ENCODE peak calls at places on chromosomes 4 and X, in eight cellular contexts. One of them, this sample, is unnamed.
A peak's percentile ranks its signal among the peaks of the same experiment; 100 is the strongest.

GRCh38 chr4:10296730-10297129 is 160.5 kb downstream of the ZNF518B start:
- DNase-seq in GM20000: no peak
- DNase-seq in IMR-90: no peak
- DNase-seq in foreskin fibroblast: no peak
- DNase-seq in GM12865: no peak
- DNase-seq in suprapubic skin: no peak
- DNase-seq in fibroblast of pulmonary artery: peak; percentile 16
- DNase-seq in fibroblast of the aortic adventitia: peak; percentile 57
- DNase-seq in this sample: no peak

GRCh38 chrX:125202486-125203378 is 116.9 kb upstream of the TEX13C start:
- DNase-seq in GM20000: no peak
- DNase-seq in IMR-90: no peak
- DNase-seq in foreskin fibroblast: no peak
- DNase-seq in GM12865: no peak
- DNase-seq in suprapubic skin: no peak
- DNase-seq in fibroblast of pulmonary artery: no peak
- DNase-seq in fibroblast of the aortic adventitia: no peak
- DNase-seq in this sample: no peak

GRCh38 chr4:162849922-162850321 is 316.8 kb downstream of the NAF1 start:
- DNase-seq in GM20000: no peak
- DNase-seq in IMR-90: no peak
- DNase-seq in foreskin fibroblast: no peak
- DNase-seq in GM12865: no peak
- DNase-seq in suprapubic skin: no peak
- DNase-seq in fibroblast of pulmonary artery: no peak
- DNase-seq in fibroblast of the aortic adventitia: no peak
- DNase-seq in this sample: no peak

GRCh38 chr4:15348695-15349094 is 79.1 kb upstream of the C1QTNF7 start:
- DNase-seq in GM20000: no peak
- DNase-seq in IMR-90: no peak
- DNase-seq in foreskin fibroblast: no peak
- DNase-seq in GM12865: no peak
- DNase-seq in suprapubic skin: no peak
- DNase-seq in fibroblast of pulmonary artery: no peak
- DNase-seq in fibroblast of the aortic adventitia: no peak
- DNase-seq in this sample: no peak

GRCh38 chr4:144302704-144303536 is 162.4 kb upstream of the GYPA start:
- DNase-seq in GM20000: no peak
- DNase-seq in IMR-90: no peak
- DNase-seq in foreskin fibroblast: no peak
- DNase-seq in GM12865: no peak
- DNase-seq in suprapubic skin: no peak
- DNase-seq in fibroblast of pulmonary artery: no peak
- DNase-seq in fibroblast of the aortic adventitia: no peak
- DNase-seq in this sample: no peak

GRCh38 chr4:83335691-83336090 is 1.0 kb upstream of the HPSE start:
- DNase-seq in GM20000: no peak
- DNase-seq in IMR-90: no peak
- DNase-seq in foreskin fibroblast: no peak
- DNase-seq in GM12865: no peak
- DNase-seq in suprapubic skin: no peak
- DNase-seq in fibroblast of pulmonary artery: no peak
- DNase-seq in fibroblast of the aortic adventitia: no peak
- DNase-seq in this sample: no peak

GRCh38 chrX:17930850-17931249 is 69.8 kb upstream of the RAI2 start:
- DNase-seq in GM20000: no peak
- DNase-seq in IMR-90: no peak
- DNase-seq in foreskin fibroblast: no peak
- DNase-seq in GM12865: no peak
- DNase-seq in suprapubic skin: no peak
- DNase-seq in fibroblast of pulmonary artery: no peak
- DNase-seq in fibroblast of the aortic adventitia: no peak
- DNase-seq in this sample: no peak

GRCh38 chrX:80181079-80181478 is 166.5 kb downstream of the TBX22 start:
- DNase-seq in GM20000: no peak
- DNase-seq in IMR-90: no peak
- DNase-seq in foreskin fibroblast: no peak
- DNase-seq in GM12865: no peak
- DNase-seq in suprapubic skin: no peak
- DNase-seq in fibroblast of pulmonary artery: no peak
- DNase-seq in fibroblast of the aortic adventitia: peak; percentile 1
- DNase-seq in this sample: no peak

GRCh38 chr4:13537832-13538177 is 6.5 kb downstream of the NKX3-2 start:
- DNase-seq in GM20000: no peak
- DNase-seq in IMR-90: no peak
- DNase-seq in foreskin fibroblast: no peak
- DNase-seq in GM12865: no peak
- DNase-seq in suprapubic skin: no peak
- DNase-seq in fibroblast of pulmonary artery: no peak
- DNase-seq in fibroblast of the aortic adventitia: no peak
- DNase-seq in this sample: peak; percentile 24

GRCh38 chr4:79947386-79947785 is 125.6 kb downstream of the ANTXR2 start:
- DNase-seq in GM20000: no peak
- DNase-seq in IMR-90: no peak
- DNase-seq in foreskin fibroblast: no peak
- DNase-seq in GM12865: no peak
- DNase-seq in suprapubic skin: no peak
- DNase-seq in fibroblast of pulmonary artery: no peak
- DNase-seq in fibroblast of the aortic adventitia: no peak
- DNase-seq in this sample: no peak

GRCh38 chr4:5785806-5786680 is 75.0 kb downstream of the EVC start:
- DNase-seq in GM20000: no peak
- DNase-seq in IMR-90: peak; percentile 92
- DNase-seq in foreskin fibroblast: peak; percentile 76
- DNase-seq in GM12865: no peak
- DNase-seq in suprapubic skin: peak; percentile 13
- DNase-seq in fibroblast of pulmonary artery: peak; percentile 79
- DNase-seq in fibroblast of the aortic adventitia: peak; percentile 92
- DNase-seq in this sample: no peak

GRCh38 chr4:137421796-137422195 is 110.5 kb downstream of the PCDH18 start:
- DNase-seq in GM20000: no peak
- DNase-seq in IMR-90: peak; percentile 55
- DNase-seq in foreskin fibroblast: peak; percentile 52
- DNase-seq in GM12865: no peak
- DNase-seq in suprapubic skin: no peak
- DNase-seq in fibroblast of pulmonary artery: no peak
- DNase-seq in fibroblast of the aortic adventitia: no peak
- DNase-seq in this sample: no peak

GRCh38 chr4:98996056-98996941 is 778 bp downstream of the METAP1 start:
- DNase-seq in GM20000: peak; percentile 42
- DNase-seq in IMR-90: peak; percentile 55
- DNase-seq in foreskin fibroblast: peak; percentile 26
- DNase-seq in GM12865: peak; percentile 46
- DNase-seq in suprapubic skin: no peak
- DNase-seq in fibroblast of pulmonary artery: peak; percentile 29
- DNase-seq in fibroblast of the aortic adventitia: peak; percentile 30
- DNase-seq in this sample: peak; percentile 28

GRCh38 chrX:71111141-71111843 is at the start of gene IL2RG:
- DNase-seq in GM20000: peak; percentile 70
- DNase-seq in IMR-90: no peak
- DNase-seq in foreskin fibroblast: no peak
- DNase-seq in GM12865: peak; percentile 91
- DNase-seq in suprapubic skin: no peak
- DNase-seq in fibroblast of pulmonary artery: no peak
- DNase-seq in fibroblast of the aortic adventitia: no peak
- DNase-seq in this sample: peak; percentile 74

GRCh38 chr4:6674500-6675149 is 19.1 kb upstream of the S100P start:
- DNase-seq in GM20000: peak; percentile 78
- DNase-seq in IMR-90: peak; percentile 41
- DNase-seq in foreskin fibroblast: no peak
- DNase-seq in GM12865: peak; percentile 84
- DNase-seq in suprapubic skin: peak; percentile 43
- DNase-seq in fibroblast of pulmonary artery: peak; percentile 41
- DNase-seq in fibroblast of the aortic adventitia: no peak
- DNase-seq in this sample: peak; percentile 76

GRCh38 chrX:48703642-48704481 is 7.3 kb downstream of the SUV39H1 start:
- DNase-seq in GM20000: no peak
- DNase-seq in IMR-90: peak; percentile 23
- DNase-seq in foreskin fibroblast: peak; percentile 40
- DNase-seq in GM12865: no peak
- DNase-seq in suprapubic skin: no peak
- DNase-seq in fibroblast of pulmonary artery: peak; percentile 18
- DNase-seq in fibroblast of the aortic adventitia: peak; percentile 20
- DNase-seq in this sample: no peak

GRCh38 chr4:186939766-186940165 is 216.1 kb upstream of the FAT1 start:
- DNase-seq in GM20000: no peak
- DNase-seq in IMR-90: no peak
- DNase-seq in foreskin fibroblast: no peak
- DNase-seq in GM12865: no peak
- DNase-seq in suprapubic skin: no peak
- DNase-seq in fibroblast of pulmonary artery: no peak
- DNase-seq in fibroblast of the aortic adventitia: no peak
- DNase-seq in this sample: no peak

GRCh38 chr4:86918539-86919072 is 16.2 kb upstream of the AFF1 start:
- DNase-seq in GM20000: no peak
- DNase-seq in IMR-90: peak; percentile 86
- DNase-seq in foreskin fibroblast: peak; percentile 73
- DNase-seq in GM12865: no peak
- DNase-seq in suprapubic skin: no peak
- DNase-seq in fibroblast of pulmonary artery: peak; percentile 58
- DNase-seq in fibroblast of the aortic adventitia: peak; percentile 60
- DNase-seq in this sample: no peak

GRCh38 chrX:115226929-115227328 is 7.0 kb downstream of the LRCH2 start:
- DNase-seq in GM20000: no peak
- DNase-seq in IMR-90: peak; percentile 28
- DNase-seq in foreskin fibroblast: peak; percentile 7
- DNase-seq in GM12865: peak; percentile 48
- DNase-seq in suprapubic skin: no peak
- DNase-seq in fibroblast of pulmonary artery: peak; percentile 25
- DNase-seq in fibroblast of the aortic adventitia: peak; percentile 26
- DNase-seq in this sample: no peak

GRCh38 chr4:43457866-43458265 is 565.4 kb downstream of the GRXCR1 start:
- DNase-seq in GM20000: no peak
- DNase-seq in IMR-90: peak; percentile 40
- DNase-seq in foreskin fibroblast: no peak
- DNase-seq in GM12865: peak; percentile 1
- DNase-seq in suprapubic skin: no peak
- DNase-seq in fibroblast of pulmonary artery: no peak
- DNase-seq in fibroblast of the aortic adventitia: no peak
- DNase-seq in this sample: no peak

GRCh38 chrX:101206471-101206870 is 13.1 kb upstream of the DRP2 start:
- DNase-seq in GM20000: peak; percentile 26
- DNase-seq in IMR-90: peak; percentile 58
- DNase-seq in foreskin fibroblast: no peak
- DNase-seq in GM12865: peak; percentile 43
- DNase-seq in suprapubic skin: no peak
- DNase-seq in fibroblast of pulmonary artery: peak; percentile 67
- DNase-seq in fibroblast of the aortic adventitia: peak; percentile 55
- DNase-seq in this sample: peak; percentile 32

GRCh38 chr4:78644744-78645330 is 93.3 kb downstream of the ANXA3 start:
- DNase-seq in GM20000: peak; percentile 58
- DNase-seq in IMR-90: peak; percentile 86
- DNase-seq in foreskin fibroblast: peak; percentile 69
- DNase-seq in GM12865: peak; percentile 79
- DNase-seq in suprapubic skin: no peak
- DNase-seq in fibroblast of pulmonary artery: peak; percentile 91
- DNase-seq in fibroblast of the aortic adventitia: peak; percentile 87
- DNase-seq in this sample: peak; percentile 61

GRCh38 chr4:141009931-141010330 is 123.3 kb downstream of the RNF150 start:
- DNase-seq in GM20000: no peak
- DNase-seq in IMR-90: no peak
- DNase-seq in foreskin fibroblast: no peak
- DNase-seq in GM12865: no peak
- DNase-seq in suprapubic skin: no peak
- DNase-seq in fibroblast of pulmonary artery: no peak
- DNase-seq in fibroblast of the aortic adventitia: no peak
- DNase-seq in this sample: no peak

GRCh38 chrX:32281853-32282252 is 929.5 kb downstream of the DMD start:
- DNase-seq in GM20000: no peak
- DNase-seq in IMR-90: no peak
- DNase-seq in foreskin fibroblast: no peak
- DNase-seq in GM12865: no peak
- DNase-seq in suprapubic skin: no peak
- DNase-seq in fibroblast of pulmonary artery: no peak
- DNase-seq in fibroblast of the aortic adventitia: no peak
- DNase-seq in this sample: no peak
- TF ChIP-seq CTCF in GM20000: no peak
- TF ChIP-seq CTCF in IMR-90: no peak
- TF ChIP-seq CTCF in foreskin fibroblast: no peak
- TF ChIP-seq CTCF in GM12865: no peak
- TF ChIP-seq CTCF in suprapubic skin: no peak
- TF ChIP-seq CTCF in fibroblast of pulmonary artery: no peak
- TF ChIP-seq CTCF in fibroblast of the aortic adventitia: no peak
- TF ChIP-seq CTCF in this sample: no peak

DNA sequence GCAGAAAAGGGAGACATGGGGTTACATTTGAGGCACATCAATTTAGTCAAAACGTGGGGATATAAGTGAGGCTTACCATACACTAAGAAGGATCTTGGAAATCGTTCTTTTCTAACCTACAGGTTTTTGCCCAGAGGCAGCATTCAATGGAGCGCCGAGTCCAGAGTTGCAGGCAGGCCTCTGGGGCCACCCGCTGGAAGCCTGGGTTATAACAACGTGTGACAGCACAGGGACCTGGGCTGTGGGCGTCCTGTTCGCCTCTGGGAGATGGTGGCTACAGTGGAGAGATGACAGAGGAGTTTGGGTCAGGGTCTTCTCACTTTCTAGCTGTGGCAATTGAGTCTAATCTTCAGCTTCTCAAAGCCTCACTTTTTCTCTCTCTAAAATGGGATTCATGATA is 53.9 kb downstream of the ENPP6 start:
- DNase-seq in GM20000: peak; percentile 62
- DNase-seq in IMR-90: peak; percentile 6
- DNase-seq in foreskin fibroblast: no peak
- DNase-seq in GM12865: peak; percentile 36
- DNase-seq in suprapubic skin: no peak
- DNase-seq in fibroblast of pulmonary artery: peak; percentile 34
- DNase-seq in fibroblast of the aortic adventitia: peak; percentile 32
- DNase-seq in this sample: no peak
- TF ChIP-seq CTCF in GM20000: peak; percentile 18
- TF ChIP-seq CTCF in IMR-90: peak; percentile 54
- TF ChIP-seq CTCF in foreskin fibroblast: no peak
- TF ChIP-seq CTCF in GM12865: peak; percentile 50
- TF ChIP-seq CTCF in suprapubic skin: peak; percentile 67
- TF ChIP-seq CTCF in fibroblast of pulmonary artery: peak; percentile 49
- TF ChIP-seq CTCF in fibroblast of the aortic adventitia: peak; percentile 51
- TF ChIP-seq CTCF in this sample: peak; percentile 37

GRCh38 chr4:181939199-181939945 is 303.8 kb upstream of the TENM3 start:
- DNase-seq in GM20000: no peak
- DNase-seq in IMR-90: peak; percentile 51
- DNase-seq in foreskin fibroblast: no peak
- DNase-seq in GM12865: no peak
- DNase-seq in suprapubic skin: no peak
- DNase-seq in fibroblast of pulmonary artery: peak; percentile 21
- DNase-seq in fibroblast of the aortic adventitia: peak; percentile 28
- DNase-seq in this sample: no peak
- TF ChIP-seq CTCF in GM20000: no peak
- TF ChIP-seq CTCF in IMR-90: peak; percentile 6
- TF ChIP-seq CTCF in foreskin fibroblast: no peak
- TF ChIP-seq CTCF in GM12865: no peak
- TF ChIP-seq CTCF in suprapubic skin: no peak
- TF ChIP-seq CTCF in fibroblast of pulmonary artery: peak; percentile 12
- TF ChIP-seq CTCF in fibroblast of the aortic adventitia: no peak
- TF ChIP-seq CTCF in this sample: no peak

DNA sequence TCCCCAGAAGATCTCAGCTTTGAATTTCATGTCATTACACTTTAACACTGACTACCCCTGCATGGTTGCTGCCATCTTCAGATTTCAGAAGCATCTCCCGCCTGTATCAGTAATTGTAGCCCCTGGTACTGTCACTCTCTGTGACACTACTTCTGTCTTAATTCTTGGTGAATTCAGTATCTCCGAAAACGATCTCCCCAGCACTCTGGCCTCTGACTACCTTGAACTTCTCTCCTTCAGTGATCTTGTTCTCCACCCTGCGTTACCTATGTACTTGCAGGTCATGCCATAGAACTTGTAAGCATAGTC is 53.8 kb upstream of the ABCG2 start:
- DNase-seq in GM20000: no peak
- DNase-seq in IMR-90: no peak
- DNase-seq in foreskin fibroblast: no peak
- DNase-seq in GM12865: no peak
- DNase-seq in suprapubic skin: no peak
- DNase-seq in fibroblast of pulmonary artery: no peak
- DNase-seq in fibroblast of the aortic adventitia: no peak
- DNase-seq in this sample: no peak
- TF ChIP-seq CTCF in GM20000: no peak
- TF ChIP-seq CTCF in IMR-90: no peak
- TF ChIP-seq CTCF in foreskin fibroblast: no peak
- TF ChIP-seq CTCF in GM12865: no peak
- TF ChIP-seq CTCF in suprapubic skin: no peak
- TF ChIP-seq CTCF in fibroblast of pulmonary artery: no peak
- TF ChIP-seq CTCF in fibroblast of the aortic adventitia: no peak
- TF ChIP-seq CTCF in this sample: no peak